ENCODE peak calls at places on chromosomes 16 and 17, in nine cellular contexts. O, C, F, X, T, S, B, R and M are unnamed samples.

GRCh38 chr16:25691519-25692091 is at the start of gene HS3ST4:
- DNase-seq in O (no peak), C (no peak), F (peak; percentile 71), X (no peak), T (no peak), S (no peak), B (no peak), R (no peak), M (no peak)

GRCh38 chr17:43998552-43998951 is 5.9 kb upstream of the NAGS start:
- DNase-seq in O (no peak), C (no peak), F (no peak), X (no peak), T (no peak), S (peak; percentile 84), B (no peak), R (no peak), M (no peak)

GRCh38 chr16:7085776-7086175 is 246.9 kb upstream of the RBFOX1 start:
- DNase-seq in O (no peak), C (no peak), F (no peak), X (no peak), T (no peak), S (no peak), B (no peak), R (no peak), M (no peak)

GRCh38 chr16:56603589-56603988 is 4.8 kb upstream of the MT2A start:
- DNase-seq in O (no peak), C (no peak), F (no peak), X (no peak), T (no peak), S (peak; percentile 67), B (peak; percentile 43), R (peak; percentile 67), M (no peak)

GRCh38 chr17:40106760-40107265 is 6.4 kb upstream of the NR1D1 start:
- DNase-seq in O (no peak), C (no peak), F (no peak), X (no peak), T (no peak), S (no peak), B (peak; percentile 49), R (no peak), M (no peak)

GRCh38 chr17:44977740-44978584 is 9.9 kb upstream of the C1QL1 start:
- DNase-seq in O (no peak), C (no peak), F (peak; percentile 75), X (no peak), T (no peak), S (no peak), B (no peak), R (no peak), M (no peak)

GRCh38 chr17:236641-237405 is 55.4 kb upstream of the DOC2B start:
- DNase-seq in O (no peak), C (peak; percentile 29), F (no peak), X (no peak), T (no peak), S (no peak), B (no peak), R (no peak), M (no peak)

GRCh38 chr17:54891176-54891821 is 9.4 kb upstream of the TOM1L1 start:
- DNase-seq in O (peak; percentile 64), C (no peak), F (peak; percentile 80), X (peak; percentile 3), T (no peak), S (peak; percentile 78), B (no peak), R (peak; percentile 80), M (no peak)